ENCODE peak calls at places on chromosomes 1 and 21, in seven cellular contexts. A is H9, V is IMR-90, W is neuronal stem cell, O is H1, Y is mesendoderm, N is trophoblast cell. E is an unnamed sample.

GRCh38 chr21:21788591-21788990 is 790.4 kb downstream of the NCAM2 start:
- DNase-seq in V (no peak), N (no peak), Y (no peak), W (no peak), O (no peak), A (no peak), E (no peak)

GRCh38 chr1:47751188-47751587 is 246.0 kb downstream of the TRABD2B start:
- DNase-seq in V (no peak), W (no peak), N (no peak), O (no peak), Y (no peak), A (no peak), E (no peak)

GRCh38 chr1:209800984-209801834 is 4.7 kb downstream of the IRF6 start:
- DNase-seq in O (no peak), V (peak; percentile 42), N (no peak), Y (no peak), A (no peak), W (no peak), E (no peak)

GRCh38 chr21:45043541-45044020 is 30.8 kb upstream of the ADARB1 start:
- DNase-seq in W (no peak), N (no peak), O (no peak), Y (no peak), A (no peak), V (no peak), E (no peak)

GRCh38 chr1:204565617-204566582 is 49.7 kb downstream of the MDM4 start:
- DNase-seq in A (peak; percentile 80), W (peak; percentile 57), N (peak; percentile 90), Y (peak; percentile 99), V (peak; percentile 81), O (peak; percentile 63), E (peak; percentile 80)

GRCh38 chr1:208652300-208653160 is 408.3 kb upstream of the PLXNA2 start:
- DNase-seq in O (peak; percentile 25), A (peak; percentile 69), W (peak; percentile 45), V (peak; percentile 66), Y (peak; percentile 86), N (peak; percentile 56), E (peak; percentile 87)

GRCh38 chr1:9374748-9375345 is 82.2 kb downstream of the SPSB1 start:
- DNase-seq in W (no peak), O (no peak), N (no peak), A (no peak), Y (peak; percentile 96), V (no peak), E (no peak)

GRCh38 chr1:217026506-217026905 is 303.3 kb upstream of the ESRRG start:
- DNase-seq in N (no peak), V (peak; percentile 26), W (no peak), A (no peak), Y (no peak), O (no peak), E (no peak)

GRCh38 chr1:87942165-87942564 is 613.5 kb downstream of the LMO4 start:
- DNase-seq in N (no peak), W (no peak), A (no peak), O (no peak), V (peak; percentile 35), Y (peak; percentile 2), E (peak; percentile 36)

GRCh38 chr1:63116016-63116415 is 206.4 kb upstream of the FOXD3 start:
- DNase-seq in W (no peak), N (no peak), V (no peak), A (no peak), O (no peak), Y (peak; percentile 17), E (no peak)

GRCh38 chr1:52364235-52364839 is 1.7 kb downstream of the CC2D1B start:
- DNase-seq in Y (peak; percentile 27), O (no peak), W (no peak), N (no peak), A (peak; percentile 38), V (no peak), E (no peak)

GRCh38 chr1:79895573-79895972 is 889.0 kb upstream of the ADGRL4 start:
- DNase-seq in A (no peak), W (no peak), N (no peak), O (no peak), V (no peak), Y (no peak), E (no peak)

GRCh38 chr21:44853601-44854390 is 19.7 kb downstream of the PTTG1IP start:
- DNase-seq in V (no peak), A (no peak), N (no peak), Y (no peak), W (no peak), O (no peak), E (no peak)

GRCh38 chr1:89815040-89815439 is 5.8 kb upstream of the LRRC8D start:
- DNase-seq in W (no peak), Y (no peak), A (no peak), V (no peak), O (no peak), N (no peak), E (no peak)

GRCh38 chr21:45227735-45228134 is 60.0 kb downstream of the POFUT2 start:
- DNase-seq in W (no peak), N (no peak), A (no peak), V (no peak), Y (no peak), O (no peak), E (no peak)

GRCh38 chr1:161835963-161836362 is 69.8 kb downstream of the ATF6 start:
- DNase-seq in Y (no peak), N (no peak), V (peak; percentile 72), A (no peak), W (no peak), O (no peak), E (no peak)

GRCh38 chr1:75127916-75128717 is 6.1 kb upstream of the LHX8 start:
- DNase-seq in Y (peak; percentile 21), O (no peak), N (no peak), V (no peak), W (no peak), A (peak; percentile 48), E (no peak)

GRCh38 chr1:75123756-75124155 is 10.4 kb upstream of the LHX8 start:
- DNase-seq in V (no peak), W (no peak), Y (no peak), N (no peak), A (no peak), O (no peak), E (no peak)

GRCh38 chr1:75124510-75124909 is 9.7 kb upstream of the LHX8 start:
- DNase-seq in V (no peak), Y (peak; percentile 11), W (no peak), N (no peak), O (no peak), A (peak; percentile 84), E (no peak)

GRCh38 chr1:75126611-75127101 is 7.5 kb upstream of the LHX8 start:
- DNase-seq in O (no peak), A (no peak), V (no peak), W (no peak), N (no peak), Y (no peak), E (no peak)

GRCh38 chr1:75125161-75125681 is 9.0 kb upstream of the LHX8 start:
- DNase-seq in O (no peak), A (no peak), V (no peak), Y (no peak), W (no peak), N (no peak), E (no peak)
- H3K18ac ChIP-seq in O (no peak overlapping the region), A (no peak overlapping the region), V (no peak overlapping the region), Y (no peak overlapping the region), W (no peak overlapping the region), N (no peak overlapping the region), E (no peak overlapping the region)

DNA sequence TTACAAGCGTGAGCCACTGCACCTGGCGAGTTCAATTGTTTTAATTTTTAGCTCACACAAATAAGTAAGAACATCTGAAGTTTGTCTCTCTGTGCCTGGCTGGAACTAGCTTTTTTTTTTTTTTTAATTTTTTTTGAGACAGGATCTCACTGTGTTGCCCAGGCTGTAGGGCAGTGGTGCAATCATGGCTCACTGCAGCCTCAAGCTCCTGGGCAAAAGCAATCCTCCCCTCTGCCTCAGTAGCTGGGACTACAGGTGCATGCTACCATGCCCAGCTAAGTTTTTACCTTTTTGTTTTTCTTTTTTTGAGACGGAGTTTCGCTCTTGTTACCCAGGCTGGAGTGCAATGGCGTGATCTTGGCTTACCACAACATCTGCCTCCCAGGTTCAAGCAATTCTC is 7.9 kb downstream of the NKAIN1 start:
- DNase-seq in A (no peak), V (no peak), Y (no peak), W (no peak), O (no peak), N (no peak), E (no peak)
- H3K18ac ChIP-seq in A (no peak overlapping the region), V (no peak overlapping the region), Y (no peak overlapping the region), W (no peak overlapping the region), O (no peak overlapping the region), N (no peak overlapping the region), E (no peak overlapping the region)

GRCh38 chr1:54610601-54611580 is 12.4 kb downstream of the FAM151A start:
- DNase-seq in V (no peak), O (no peak), W (no peak), Y (peak; percentile 44), A (no peak), N (peak; percentile 29), E (no peak)
- H3K18ac ChIP-seq in V (no peak overlapping the region), O (peak overlapping the region; percentile 66), W (peak overlapping the region; percentile 81), Y (no peak overlapping the region), A (peak overlapping the region; percentile 80), N (no peak overlapping the region), E (no peak overlapping the region)

DNA sequence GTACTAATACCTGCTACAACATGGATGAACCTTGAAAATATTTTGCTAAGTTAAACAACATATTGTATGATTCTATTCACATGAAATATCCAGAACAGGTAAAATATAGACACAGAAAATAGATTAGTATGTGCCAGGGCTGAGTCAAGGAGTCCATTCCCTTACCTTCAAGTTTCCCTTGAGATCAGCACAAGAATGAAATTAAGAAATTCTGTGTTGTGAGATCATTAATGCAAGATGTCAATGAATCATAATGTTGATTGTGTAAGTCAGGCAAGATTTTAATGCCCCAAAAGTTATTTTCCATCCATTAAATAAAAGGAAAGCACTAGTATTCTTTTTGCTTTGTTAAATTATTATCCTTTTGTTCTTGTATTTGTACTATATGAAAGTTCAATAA is 139.4 kb downstream of the MRPL39 start:
- DNase-seq in O (no peak), W (no peak), N (no peak), A (no peak), Y (no peak), V (no peak), E (no peak)
- H3K18ac ChIP-seq in O (no peak overlapping the region), W (no peak overlapping the region), N (no peak overlapping the region), A (no peak overlapping the region), Y (no peak overlapping the region), V (no peak overlapping the region), E (no peak overlapping the region)

GRCh38 chr1:98049370-98050115 is 128.7 kb upstream of the DPYD start:
- DNase-seq in W (no peak), N (no peak), Y (peak; percentile 48), O (no peak), V (peak; percentile 38), A (peak; percentile 38), E (no peak)
- H3K18ac ChIP-seq in W (no peak overlapping the region), N (no peak overlapping the region), Y (no peak overlapping the region), O (no peak overlapping the region), V (no peak overlapping the region), A (no peak overlapping the region), E (no peak overlapping the region)

GRCh38 chr1:1163538-1164070 is 10.1 kb upstream of the TTLL10 start:
- DNase-seq in N (no peak), O (no peak), V (no peak), W (no peak), A (no peak), Y (no peak), E (no peak)
- H3K18ac ChIP-seq in N (no peak overlapping the region), O (peak overlapping the region; percentile 83), V (no peak overlapping the region), W (peak overlapping the region; percentile 91), A (no peak overlapping the region), Y (no peak overlapping the region), E (no peak overlapping the region)